ENCODE peak calls at places on chromosome X, in four cellular contexts. One of them, this sample, is unnamed.

GRCh38 chrX:152865232-152865920 is 32.5 kb upstream of the ZNF185 start:
- DNase-seq in PC-9: no peak
- DNase-seq in T-cell: no peak
- DNase-seq in Right ventricle myocardium superior: peak
- DNase-seq in this sample: no peak

GRCh38 chrX:34987646-34988045 is 45.0 kb downstream of the FAM47B start:
- DNase-seq in T-cell: no peak
- DNase-seq in PC-9: no peak
- DNase-seq in Right ventricle myocardium superior: no peak
- DNase-seq in this sample: no peak

GRCh38 chrX:47177079-47177478 is 16.6 kb upstream of the UBA1 start:
- DNase-seq in T-cell: no peak
- DNase-seq in Right ventricle myocardium superior: no peak
- DNase-seq in PC-9: no peak
- DNase-seq in this sample: no peak

GRCh38 chrX:65532016-65532415 is 2.6 kb downstream of the LAS1L start:
- DNase-seq in Right ventricle myocardium superior: no peak
- DNase-seq in PC-9: no peak
- DNase-seq in T-cell: no peak
- DNase-seq in this sample: no peak

GRCh38 chrX:69616520-69617203 is 749 bp downstream of the EDA start:
- DNase-seq in PC-9: no peak
- DNase-seq in Right ventricle myocardium superior: peak
- DNase-seq in T-cell: no peak
- DNase-seq in this sample: peak

GRCh38 chrX:54178100-54178940 is 4.7 kb downstream of the FAM120C start:
- DNase-seq in T-cell: no peak
- DNase-seq in Right ventricle myocardium superior: no peak
- DNase-seq in PC-9: no peak
- DNase-seq in this sample: no peak

GRCh38 chrX:1062351-1062750 is 150.1 kb downstream of the CRLF2 start:
- DNase-seq in Right ventricle myocardium superior: no peak
- DNase-seq in PC-9: no peak
- DNase-seq in T-cell: no peak
- DNase-seq in this sample: no peak

GRCh38 chrX:11591712-11592351 is 73.9 kb downstream of the ARHGAP6 start:
- DNase-seq in T-cell: no peak
- DNase-seq in Right ventricle myocardium superior: no peak
- DNase-seq in PC-9: no peak
- DNase-seq in this sample: no peak

GRCh38 chrX:18676050-18676449 is 4.1 kb upstream of the RS1 start:
- DNase-seq in PC-9: no peak
- DNase-seq in Right ventricle myocardium superior: no peak
- DNase-seq in T-cell: no peak
- DNase-seq in this sample: no peak

GRCh38 chrX:57044226-57044625 is 48.9 kb upstream of the SPIN3 start:
- DNase-seq in Right ventricle myocardium superior: no peak
- DNase-seq in PC-9: no peak
- DNase-seq in T-cell: no peak
- DNase-seq in this sample: no peak

GRCh38 chrX:113868716-113869115 is 715.2 kb upstream of the HTR2C start:
- DNase-seq in T-cell: no peak
- DNase-seq in PC-9: no peak
- DNase-seq in Right ventricle myocardium superior: no peak
- DNase-seq in this sample: no peak

GRCh38 chrX:130771230-130771629 is 131.8 kb downstream of the ENOX2 start:
- DNase-seq in PC-9: no peak
- DNase-seq in T-cell: no peak
- DNase-seq in Right ventricle myocardium superior: no peak
- DNase-seq in this sample: no peak

GRCh38 chrX:3743821-3744439 is 30.5 kb upstream of the PRKX start:
- DNase-seq in PC-9: no peak
- DNase-seq in Right ventricle myocardium superior: no peak
- DNase-seq in T-cell: peak
- DNase-seq in this sample: no peak

GRCh38 chrX:40153335-40154221 is 55.8 kb upstream of the BCOR start:
- DNase-seq in T-cell: peak
- DNase-seq in Right ventricle myocardium superior: peak
- DNase-seq in PC-9: no peak
- DNase-seq in this sample: peak

GRCh38 chrX:41137589-41137988 is 52.3 kb downstream of the USP9X start:
- DNase-seq in T-cell: no peak
- DNase-seq in PC-9: no peak
- DNase-seq in Right ventricle myocardium superior: no peak
- DNase-seq in this sample: no peak

GRCh38 chrX:104641176-104641575 is 75.2 kb downstream of the IL1RAPL2 start:
- DNase-seq in PC-9: no peak
- DNase-seq in T-cell: no peak
- DNase-seq in Right ventricle myocardium superior: no peak
- DNase-seq in this sample: no peak

GRCh38 chrX:108642273-108642628 is 94.1 kb downstream of the IRS4 start:
- DNase-seq in Right ventricle myocardium superior: no peak
- DNase-seq in T-cell: no peak
- DNase-seq in PC-9: no peak
- DNase-seq in this sample: no peak

GRCh38 chrX:72358313-72358712 is 52.6 kb upstream of the CITED1 start:
- DNase-seq in Right ventricle myocardium superior: no peak
- DNase-seq in T-cell: no peak
- DNase-seq in PC-9: no peak
- DNase-seq in this sample: no peak

GRCh38 chrX:71612256-71612655 is 6.1 kb downstream of the CXCR3 start:
- DNase-seq in PC-9: no peak
- DNase-seq in T-cell: no peak
- DNase-seq in Right ventricle myocardium superior: no peak
- DNase-seq in this sample: no peak

GRCh38 chrX:19883878-19884277 is 3.5 kb downstream of the SH3KBP1 start:
- DNase-seq in Right ventricle myocardium superior: no peak
- DNase-seq in T-cell: no peak
- DNase-seq in PC-9: peak
- DNase-seq in this sample: no peak

GRCh38 chrX:38124000-38124399 is 96.7 kb downstream of the SRPX start:
- DNase-seq in PC-9: no peak
- DNase-seq in Right ventricle myocardium superior: no peak
- DNase-seq in T-cell: no peak
- DNase-seq in this sample: no peak

GRCh38 chrX:56736219-56736618 is 7.2 kb downstream of the NBDY start:
- DNase-seq in T-cell: no peak
- DNase-seq in PC-9: no peak
- DNase-seq in Right ventricle myocardium superior: no peak
- DNase-seq in this sample: no peak

GRCh38 chrX:40734956-40735317 is 405 bp downstream of the MED14 start:
- DNase-seq in PC-9: no peak
- DNase-seq in T-cell: peak
- DNase-seq in Right ventricle myocardium superior: no peak
- DNase-seq in this sample: no peak

GRCh38 chrX:18617351-18617750 is 54.6 kb downstream of the RS1 start:
- DNase-seq in PC-9: peak
- DNase-seq in T-cell: no peak
- DNase-seq in Right ventricle myocardium superior: no peak
- DNase-seq in this sample: no peak

GRCh38 chrX:50514811-50515210 is 44.2 kb upstream of the DGKK start:
- DNase-seq in PC-9: no peak
- DNase-seq in T-cell: no peak
- DNase-seq in Right ventricle myocardium superior: no peak
- DNase-seq in this sample: no peak

GRCh38 chrX:153669174-153669890 is 4.3 kb downstream of the PNCK start:
- DNase-seq in Right ventricle myocardium superior: no peak
- DNase-seq in PC-9: no peak
- DNase-seq in T-cell: no peak
- DNase-seq in this sample: peak

GRCh38 chrX:17706676-17707075 is 30.6 kb upstream of the SCML1 start:
- DNase-seq in PC-9: peak
- DNase-seq in Right ventricle myocardium superior: no peak
- DNase-seq in T-cell: no peak
- DNase-seq in this sample: no peak

GRCh38 chrX:50812995-50813842 is 775 bp downstream of the SHROOM4 start:
- DNase-seq in T-cell: no peak
- DNase-seq in PC-9: no peak
- DNase-seq in Right ventricle myocardium superior: peak
- DNase-seq in this sample: peak

GRCh38 chrX:30888526-30889146 is 418 bp downstream of the TAB3 start:
- DNase-seq in PC-9: no peak
- DNase-seq in Right ventricle myocardium superior: peak
- DNase-seq in T-cell: peak
- DNase-seq in this sample: no peak

GRCh38 chrX:49921109-49921508 is 1.3 kb upstream of the CLCN5 start:
- DNase-seq in T-cell: no peak
- DNase-seq in PC-9: no peak
- DNase-seq in Right ventricle myocardium superior: no peak
- DNase-seq in this sample: no peak

GRCh38 chrX:119667111-119667928 is 25.6 kb downstream of the SEPTIN6 start:
- DNase-seq in T-cell: no peak
- DNase-seq in Right ventricle myocardium superior: peak
- DNase-seq in PC-9: no peak
- DNase-seq in this sample: no peak

GRCh38 chrX:133580630-133581029 is 165.3 kb upstream of the GPC4 start:
- DNase-seq in Right ventricle myocardium superior: no peak
- DNase-seq in PC-9: no peak
- DNase-seq in T-cell: no peak
- DNase-seq in this sample: no peak

GRCh38 chrX:63664083-63664482 is 120.9 kb downstream of the ARHGEF9 start:
- DNase-seq in T-cell: no peak
- DNase-seq in Right ventricle myocardium superior: no peak
- DNase-seq in PC-9: no peak
- DNase-seq in this sample: no peak

GRCh38 chrX:153955451-153955732 is 10.9 kb upstream of the RENBP start:
- DNase-seq in T-cell: no peak
- DNase-seq in Right ventricle myocardium superior: no peak
- DNase-seq in PC-9: no peak
- DNase-seq in this sample: no peak

GRCh38 chrX:70754169-70754843 is 154.2 kb downstream of the TEX11 start:
- DNase-seq in Right ventricle myocardium superior: no peak
- DNase-seq in PC-9: no peak
- DNase-seq in T-cell: no peak
- DNase-seq in this sample: no peak